ENCODE peak calls at places on chromosomes 11 and 22, in four cellular contexts. One of them, this sample, is unnamed.

GRCh38 chr11:9330387-9331384 is 16.3 kb upstream of the TMEM41B start:
- DNase-seq in WTC11: no peak
- DNase-seq in K562: no peak
- DNase-seq in A549: no peak
- DNase-seq in this sample: no peak

GRCh38 chr22:49617866-49618688 is 209.6 kb downstream of the BRD1 start:
- DNase-seq in WTC11: peak
- DNase-seq in K562: no peak
- DNase-seq in A549: no peak
- DNase-seq in this sample: no peak

GRCh38 chr11:114921697-114922096 is 243.4 kb downstream of the NXPE2 start:
- DNase-seq in WTC11: no peak
- DNase-seq in K562: no peak
- DNase-seq in A549: no peak
- DNase-seq in this sample: no peak

GRCh38 chr11:13105237-13105844 is 96.2 kb downstream of the RASSF10 start:
- DNase-seq in WTC11: no peak
- DNase-seq in K562: peak
- DNase-seq in A549: no peak
- DNase-seq in this sample: no peak

GRCh38 chr11:46776878-46777277 is 57.9 kb downstream of the F2 start:
- DNase-seq in WTC11: no peak
- DNase-seq in K562: no peak
- DNase-seq in A549: no peak
- DNase-seq in this sample: no peak

GRCh38 chr11:85810871-85811611 is at the start of gene SYTL2:
- DNase-seq in WTC11: peak
- DNase-seq in K562: peak
- DNase-seq in A549: peak
- DNase-seq in this sample: peak

GRCh38 chr22:38788417-38788816 is 5.5 kb downstream of the DNAL4 start:
- DNase-seq in WTC11: no peak
- DNase-seq in K562: no peak
- DNase-seq in A549: peak
- DNase-seq in this sample: no peak

GRCh38 chr11:12088047-12088481 is 22.3 kb upstream of the MICAL2 start:
- DNase-seq in WTC11: no peak
- DNase-seq in K562: peak
- DNase-seq in A549: peak
- DNase-seq in this sample: no peak

GRCh38 chr11:27468209-27468608 is 4.4 kb downstream of the LGR4 start:
- DNase-seq in WTC11: no peak
- DNase-seq in K562: no peak
- DNase-seq in A549: peak
- DNase-seq in this sample: no peak

GRCh38 chr11:130204703-130205095 is 45.1 kb downstream of the ST14 start:
- DNase-seq in WTC11: no peak
- DNase-seq in K562: no peak
- DNase-seq in A549: no peak
- DNase-seq in this sample: no peak

GRCh38 chr11:60780065-60780464 is 5.1 kb upstream of the MS4A10 start:
- DNase-seq in WTC11: no peak
- DNase-seq in K562: no peak
- DNase-seq in A549: no peak
- DNase-seq in this sample: no peak

GRCh38 chr11:783581-784015 is 6.3 kb downstream of the CEND1 start:
- DNase-seq in WTC11: peak
- DNase-seq in K562: no peak
- DNase-seq in A549: peak
- DNase-seq in this sample: no peak

GRCh38 chr11:77175021-77175842 is 47.2 kb downstream of the MYO7A start:
- DNase-seq in WTC11: no peak
- DNase-seq in K562: no peak
- DNase-seq in A549: no peak
- DNase-seq in this sample: no peak

GRCh38 chr22:27692243-27692642 is 109.3 kb downstream of the MN1 start:
- DNase-seq in WTC11: no peak
- DNase-seq in K562: no peak
- DNase-seq in A549: no peak
- DNase-seq in this sample: no peak

GRCh38 chr11:111960916-111961315 is 23.8 kb downstream of the DIXDC1 start:
- DNase-seq in WTC11: peak
- DNase-seq in K562: no peak
- DNase-seq in A549: peak
- DNase-seq in this sample: no peak

GRCh38 chr11:73734996-73735395 is 25.9 kb downstream of the RAB6A start:
- DNase-seq in WTC11: no peak
- DNase-seq in K562: no peak
- DNase-seq in A549: no peak
- DNase-seq in this sample: no peak

GRCh38 chr11:20030472-20030871 is 129.8 kb downstream of the DBX1 start:
- DNase-seq in WTC11: no peak
- DNase-seq in K562: no peak
- DNase-seq in A549: no peak
- DNase-seq in this sample: no peak

GRCh38 chr22:19488884-19489843 is 9.4 kb downstream of the CDC45 start:
- DNase-seq in WTC11: no peak
- DNase-seq in K562: peak
- DNase-seq in A549: peak
- DNase-seq in this sample: no peak

GRCh38 chr11:68146704-68147474 is 25.7 kb upstream of the CHKA start:
- DNase-seq in WTC11: no peak
- DNase-seq in K562: peak
- DNase-seq in A549: peak
- DNase-seq in this sample: peak

GRCh38 chr11:27701262-27702105 is 1.2 kb upstream of the BDNF start:
- DNase-seq in WTC11: no peak
- DNase-seq in K562: no peak
- DNase-seq in A549: peak
- DNase-seq in this sample: no peak

GRCh38 chr11:63250162-63251050 is 7.0 kb upstream of the SLC22A25 start:
- DNase-seq in WTC11: no peak
- DNase-seq in K562: no peak
- DNase-seq in A549: no peak
- DNase-seq in this sample: peak

GRCh38 chr22:24819941-24820461 is 14.0 kb downstream of the SGSM1 start:
- DNase-seq in WTC11: no peak
- DNase-seq in K562: no peak
- DNase-seq in A549: peak
- DNase-seq in this sample: no peak

GRCh38 chr11:126722006-126722736 is 278.4 kb downstream of the KIRREL3 start:
- DNase-seq in WTC11: no peak
- DNase-seq in K562: no peak
- DNase-seq in A549: no peak
- DNase-seq in this sample: no peak

GRCh38 chr11:11155962-11156815 is 196.9 kb downstream of the CSNK2A3 start:
- DNase-seq in WTC11: peak
- DNase-seq in K562: peak
- DNase-seq in A549: peak
- DNase-seq in this sample: no peak

GRCh38 chr11:119728226-119728626 is 774 bp downstream of the NECTIN1 start:
- DNase-seq in WTC11: no peak
- DNase-seq in K562: no peak
- DNase-seq in A549: no peak
- DNase-seq in this sample: no peak
- TF ChIP-seq NR3C1 in WTC11: no peak
- TF ChIP-seq NR3C1 in K562: no peak
- TF ChIP-seq NR3C1 in A549: no peak
- TF ChIP-seq NR3C1 in this sample: no peak

GRCh38 chr11:29914203-29914930 is 102.5 kb downstream of the KCNA4 start:
- DNase-seq in WTC11: no peak
- DNase-seq in K562: no peak
- DNase-seq in A549: no peak
- DNase-seq in this sample: no peak
- TF ChIP-seq NR3C1 in WTC11: no peak
- TF ChIP-seq NR3C1 in K562: no peak
- TF ChIP-seq NR3C1 in A549: no peak
- TF ChIP-seq NR3C1 in this sample: no peak

GRCh38 chr22:44443641-44444235 is 54.3 kb downstream of the RTL6 start:
- DNase-seq in WTC11: no peak
- DNase-seq in K562: no peak
- DNase-seq in A549: no peak
- DNase-seq in this sample: no peak

GRCh38 chr22:44441401-44442185 is 56.4 kb downstream of the RTL6 start:
- DNase-seq in WTC11: no peak
- DNase-seq in K562: no peak
- DNase-seq in A549: no peak
- DNase-seq in this sample: no peak

GRCh38 chr22:44442186-44442465 is 55.9 kb downstream of the RTL6 start:
- DNase-seq in WTC11: no peak
- DNase-seq in K562: no peak
- DNase-seq in A549: no peak
- DNase-seq in this sample: no peak

GRCh38 chr22:44444341-44445306 is 53.4 kb downstream of the RTL6 start:
- DNase-seq in WTC11: peak
- DNase-seq in K562: peak
- DNase-seq in A549: no peak
- DNase-seq in this sample: no peak

GRCh38 chr22:44442856-44443595 is 55.0 kb downstream of the RTL6 start:
- DNase-seq in WTC11: no peak
- DNase-seq in K562: no peak
- DNase-seq in A549: no peak
- DNase-seq in this sample: no peak
- TF ChIP-seq NR3C1 in WTC11: no peak
- TF ChIP-seq NR3C1 in K562: no peak
- TF ChIP-seq NR3C1 in A549: no peak
- TF ChIP-seq NR3C1 in this sample: no peak

GRCh38 chr11:6655790-6656580 is at the start of gene DCHS1:
- DNase-seq in WTC11: peak
- DNase-seq in K562: peak
- DNase-seq in A549: no peak
- DNase-seq in this sample: no peak

GRCh38 chr11:6655020-6655789 is 404 bp downstream of the DCHS1 start:
- DNase-seq in WTC11: peak
- DNase-seq in K562: no peak
- DNase-seq in A549: no peak
- DNase-seq in this sample: no peak

GRCh38 chr11:6653656-6654055 is 2.0 kb downstream of the DCHS1 start:
- DNase-seq in WTC11: no peak
- DNase-seq in K562: no peak
- DNase-seq in A549: no peak
- DNase-seq in this sample: no peak

GRCh38 chr11:6653055-6653454 is 2.6 kb downstream of the DCHS1 start:
- DNase-seq in WTC11: no peak
- DNase-seq in K562: no peak
- DNase-seq in A549: no peak
- DNase-seq in this sample: no peak

GRCh38 chr11:6654281-6655019 is 1.2 kb downstream of the DCHS1 start:
- DNase-seq in WTC11: no peak
- DNase-seq in K562: no peak
- DNase-seq in A549: no peak
- DNase-seq in this sample: peak
- TF ChIP-seq NR3C1 in WTC11: no peak
- TF ChIP-seq NR3C1 in K562: no peak
- TF ChIP-seq NR3C1 in A549: no peak
- TF ChIP-seq NR3C1 in this sample: no peak

GRCh38 chr11:94925422-94926270 is 47.7 kb downstream of the CWC15 start:
- DNase-seq in WTC11: no peak
- DNase-seq in K562: no peak
- DNase-seq in A549: no peak
- DNase-seq in this sample: no peak

GRCh38 chr11:94926271-94926625 is 47.1 kb downstream of the CWC15 start:
- DNase-seq in WTC11: no peak
- DNase-seq in K562: no peak
- DNase-seq in A549: no peak
- DNase-seq in this sample: no peak

GRCh38 chr11:94928146-94928995 is 45.0 kb downstream of the CWC15 start:
- DNase-seq in WTC11: no peak
- DNase-seq in K562: no peak
- DNase-seq in A549: no peak
- DNase-seq in this sample: no peak

GRCh38 chr11:94924074-94925031 is 49.0 kb downstream of the CWC15 start:
- DNase-seq in WTC11: no peak
- DNase-seq in K562: no peak
- DNase-seq in A549: no peak
- DNase-seq in this sample: no peak

GRCh38 chr11:94926698-94927237 is 46.6 kb downstream of the CWC15 start:
- DNase-seq in WTC11: no peak
- DNase-seq in K562: no peak
- DNase-seq in A549: peak
- DNase-seq in this sample: no peak
- TF ChIP-seq NR3C1 in WTC11: no peak
- TF ChIP-seq NR3C1 in K562: no peak
- TF ChIP-seq NR3C1 in A549: no peak
- TF ChIP-seq NR3C1 in this sample: no peak

GRCh38 chr11:59756496-59756840 is 1.3 kb downstream of the STX3 start:
- DNase-seq in WTC11: no peak
- DNase-seq in K562: no peak
- DNase-seq in A549: peak
- DNase-seq in this sample: no peak

GRCh38 chr11:59754859-59755700 is at the start of gene STX3:
- DNase-seq in WTC11: peak
- DNase-seq in K562: peak
- DNase-seq in A549: peak
- DNase-seq in this sample: peak

GRCh38 chr11:59754494-59754858 is 700 bp upstream of the STX3 start:
- DNase-seq in WTC11: peak
- DNase-seq in K562: no peak
- DNase-seq in A549: peak
- DNase-seq in this sample: no peak

GRCh38 chr11:59756845-59757244 is 1.7 kb downstream of the STX3 start:
- DNase-seq in WTC11: no peak
- DNase-seq in K562: peak
- DNase-seq in A549: peak
- DNase-seq in this sample: no peak

DNA sequence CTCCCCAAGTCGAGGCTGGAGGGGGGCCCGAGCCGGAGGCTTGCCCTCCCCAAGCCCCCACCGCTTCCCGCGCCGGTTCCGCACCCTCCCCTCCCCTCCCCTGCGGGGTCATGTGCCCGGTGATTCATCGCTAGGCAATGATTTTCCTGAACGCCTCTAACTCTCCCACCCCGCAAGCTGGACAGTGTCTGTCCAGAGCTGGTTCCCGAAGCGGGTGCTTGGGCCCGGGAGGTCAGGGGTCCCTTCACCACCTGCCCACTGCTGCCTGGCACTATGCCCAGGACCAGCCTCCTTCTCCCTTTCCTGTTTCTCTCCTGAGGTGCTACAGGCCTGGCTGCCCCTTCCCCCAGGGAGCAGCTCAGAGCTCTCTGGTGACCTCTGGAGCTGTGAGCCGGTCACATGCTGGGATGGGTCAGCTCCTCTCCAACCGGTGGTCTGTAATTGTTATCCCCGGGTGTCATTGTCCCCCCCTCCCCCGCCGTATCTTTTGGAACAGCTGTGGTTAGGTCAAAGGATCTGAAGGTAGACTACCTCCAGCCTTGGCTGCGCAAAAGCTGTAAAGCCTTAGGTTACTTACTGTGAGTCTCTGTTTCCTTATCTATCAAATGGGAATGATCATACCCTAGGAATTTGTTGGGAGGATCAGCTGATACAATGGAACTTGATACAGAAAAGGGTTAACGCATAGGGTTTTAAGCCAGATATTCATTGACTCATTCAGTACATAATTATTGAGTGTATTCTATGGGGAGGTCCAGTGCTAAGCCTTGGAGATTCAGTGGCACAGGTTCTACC is 722 bp downstream of the STX3 start:
- DNase-seq in WTC11: peak
- DNase-seq in K562: peak
- DNase-seq in A549: peak
- DNase-seq in this sample: peak
- TF ChIP-seq NR3C1 in WTC11: no peak
- TF ChIP-seq NR3C1 in K562: no peak
- TF ChIP-seq NR3C1 in A549: no peak
- TF ChIP-seq NR3C1 in this sample: no peak